ENCODE peak calls at places on chromosome 1, in six cellular contexts. B, M, K, Q, V and O are unnamed samples.

GRCh38 chr1:228308628-228309547 is 97.7 kb downstream of the TRIM11 start:
- DNase-seq in M (peak), B (no peak), Q (no peak), K (peak), V (no peak), O (no peak)

GRCh38 chr1:217542837-217543236 is 88.1 kb downstream of the GPATCH2 start:
- DNase-seq in V (no peak), M (no peak), K (no peak), B (no peak), Q (no peak), O (no peak)

GRCh38 chr1:96808186-96808585 is 86.6 kb downstream of the PTBP2 start:
- DNase-seq in Q (no peak), B (no peak), V (no peak), K (peak), M (no peak), O (no peak)

GRCh38 chr1:40898434-40898900 is 36.3 kb upstream of the CITED4 start:
- DNase-seq in K (no peak), B (peak), Q (peak), M (peak), V (peak), O (no peak)

GRCh38 chr1:223557125-223557465 is 108.4 kb downstream of the CAPN8 start:
- DNase-seq in V (no peak), M (no peak), K (no peak), Q (no peak), B (no peak), O (no peak)

GRCh38 chr1:225481738-225482137 is 53.9 kb upstream of the LBR start:
- DNase-seq in V (no peak), K (no peak), B (no peak), Q (no peak), M (no peak), O (no peak)

GRCh38 chr1:15220825-15221431 is 26.1 kb upstream of the FHAD1 start:
- DNase-seq in Q (no peak), K (no peak), V (no peak), B (no peak), M (peak), O (no peak)

GRCh38 chr1:215899901-215900300 is 332.8 kb downstream of the KCTD3 start:
- DNase-seq in K (no peak), M (no peak), Q (no peak), V (no peak), B (no peak), O (no peak)

GRCh38 chr1:93840956-93841482 is 38.0 kb downstream of the DNTTIP2 start:
- DNase-seq in K (no peak), B (no peak), M (no peak), V (no peak), Q (no peak), O (no peak)

GRCh38 chr1:185250063-185250462 is 67.0 kb downstream of the IVNS1ABP start:
- DNase-seq in B (no peak), V (no peak), M (no peak), Q (no peak), K (no peak), O (no peak)

GRCh38 chr1:35111106-35111505 is 31.9 kb downstream of the ZMYM1 start:
- DNase-seq in M (no peak), V (peak), Q (peak), K (no peak), B (no peak), O (peak)

GRCh38 chr1:156572663-156573018 is 276 bp upstream of the IQGAP3 start:
- DNase-seq in V (no peak), M (no peak), K (no peak), Q (no peak), B (no peak), O (no peak)

GRCh38 chr1:75937034-75937433 is 4.8 kb upstream of the ASB17 start:
- DNase-seq in M (no peak), V (no peak), Q (peak), K (no peak), B (no peak), O (peak)

GRCh38 chr1:98739762-98740161 is 78.2 kb downstream of the SNX7 start:
- DNase-seq in M (no peak), V (no peak), B (peak), Q (no peak), K (no peak), O (no peak)

DNA sequence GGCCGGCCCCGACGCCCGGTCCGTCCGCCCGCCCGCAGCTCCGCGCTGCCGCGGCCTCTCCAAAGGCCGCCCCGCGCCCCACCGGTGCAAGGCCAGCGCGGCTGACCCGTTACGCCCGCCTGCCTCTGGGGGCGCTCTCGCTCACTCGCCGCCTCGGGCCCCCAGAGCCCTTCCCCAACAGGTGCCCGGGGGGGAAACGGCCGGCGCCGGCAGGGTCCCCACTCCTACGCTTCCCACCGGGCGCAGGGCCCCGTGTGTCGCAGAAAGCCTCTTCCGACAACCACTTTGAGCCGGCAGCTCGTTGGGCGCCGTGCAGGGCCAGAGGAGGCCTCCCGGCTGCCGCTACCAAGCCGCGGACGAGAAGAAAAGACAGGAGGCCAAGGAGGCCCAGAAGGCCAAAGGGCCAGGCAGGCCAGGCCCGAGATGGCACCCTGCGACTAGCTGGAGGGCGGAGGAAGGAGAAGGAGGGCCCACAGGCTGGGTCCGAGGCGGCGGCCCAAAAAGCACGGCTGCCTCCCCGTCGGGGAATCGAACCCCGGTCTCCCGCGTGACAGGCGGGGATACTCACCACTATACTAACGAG is 64.9 kb upstream of the FCGR2A start:
- DNase-seq in B (no peak), V (no peak), M (peak), Q (peak), K (peak), O (no peak)
- TF ChIP-seq CTCF in B (no peak), V (peak), M (no peak), Q (peak), K (peak), O (peak)

GRCh38 chr1:78622548-78622947 is 2.3 kb downstream of the IFI44L start:
- DNase-seq in Q (peak), K (no peak), V (no peak), B (no peak), M (no peak), O (no peak)

GRCh38 chr1:78617615-78618026 is 2.6 kb upstream of the IFI44L start:
- DNase-seq in V (peak), K (peak), Q (peak), M (peak), B (peak), O (peak)

GRCh38 chr1:78619803-78620579 is at the start of gene IFI44L:
- DNase-seq in K (no peak), Q (peak), V (peak), B (no peak), M (peak), O (peak)

GRCh38 chr1:78619029-78619428 is 1.2 kb upstream of the IFI44L start:
- DNase-seq in M (no peak), B (no peak), Q (peak), K (no peak), V (no peak), O (no peak)

GRCh38 chr1:78619446-78619802 is 824 bp upstream of the IFI44L start:
- DNase-seq in M (no peak), K (no peak), Q (no peak), V (peak), B (no peak), O (no peak)
- H3K4me3 ChIP-seq in M (peak), K (no peak), Q (peak), V (no peak), B (no peak), O (no peak)

DNA sequence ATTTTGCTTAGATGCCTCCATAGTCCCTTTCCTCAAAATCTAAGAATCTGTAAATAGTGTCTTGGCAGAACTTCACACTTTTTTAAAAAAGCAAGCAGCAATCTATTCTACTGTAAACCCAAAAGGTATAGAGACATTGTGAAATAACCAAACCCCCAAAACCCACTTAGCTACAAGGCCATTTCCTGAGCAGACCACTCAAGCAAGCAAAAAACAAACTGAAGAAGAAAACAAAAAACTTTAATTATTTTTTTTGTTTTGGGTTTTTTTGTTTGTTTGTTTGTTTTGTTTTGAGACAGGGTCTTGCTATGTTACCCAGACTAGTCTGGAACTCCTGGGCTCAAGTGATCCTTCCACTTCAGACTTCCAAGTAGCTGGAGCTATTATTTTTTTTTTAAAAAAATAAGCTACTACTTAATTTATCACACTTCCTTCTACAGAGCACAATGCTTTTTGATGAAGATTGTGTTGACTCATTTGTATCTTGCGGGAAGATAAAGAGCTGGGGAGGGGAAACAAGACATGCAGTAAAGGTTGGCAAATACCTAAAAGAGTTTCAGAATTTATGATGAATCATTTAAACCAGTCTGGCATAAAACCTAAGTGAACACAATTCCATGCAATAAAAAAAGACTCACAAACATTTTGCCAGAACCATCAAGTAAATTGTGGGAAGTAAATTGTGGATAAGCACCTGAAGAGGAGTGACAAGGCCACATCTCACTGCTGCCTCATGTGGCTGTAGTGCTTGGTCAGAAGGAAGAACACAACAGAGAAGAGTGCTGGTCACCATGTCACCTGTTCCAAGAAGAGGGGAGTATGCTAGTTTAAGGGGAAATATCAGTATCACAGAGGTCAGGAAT is 2.7 kb upstream of the PTPN22 start:
- DNase-seq in B (no peak), M (no peak), Q (no peak), V (no peak), K (peak), O (no peak)
- TF ChIP-seq CTCF in B (no peak), M (no peak), Q (no peak), V (peak), K (peak), O (peak)

DNA sequence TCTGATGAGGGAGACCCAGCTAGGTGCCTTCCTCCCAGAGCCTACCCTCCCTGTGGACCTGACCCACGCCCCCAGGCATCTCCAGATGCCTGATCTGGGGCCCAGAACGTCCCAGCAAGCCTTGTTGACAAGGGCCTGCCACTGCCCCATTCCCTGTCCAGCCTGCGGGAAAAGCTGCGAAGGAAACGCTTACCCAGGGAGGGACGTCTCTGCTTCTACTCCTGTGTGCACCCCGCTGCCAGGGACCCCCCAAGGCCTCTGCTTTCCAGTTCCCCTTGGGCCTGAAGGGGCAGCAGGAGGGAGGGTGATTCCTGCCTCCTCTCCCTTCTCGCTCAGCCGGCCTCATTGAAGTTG is 11.6 kb upstream of the CLSTN1 start:
- DNase-seq in V (no peak), Q (no peak), M (no peak), B (no peak), K (no peak), O (no peak)
- H3K4me3 ChIP-seq in V (no peak), Q (no peak), M (no peak), B (no peak), K (no peak), O (no peak)

DNA sequence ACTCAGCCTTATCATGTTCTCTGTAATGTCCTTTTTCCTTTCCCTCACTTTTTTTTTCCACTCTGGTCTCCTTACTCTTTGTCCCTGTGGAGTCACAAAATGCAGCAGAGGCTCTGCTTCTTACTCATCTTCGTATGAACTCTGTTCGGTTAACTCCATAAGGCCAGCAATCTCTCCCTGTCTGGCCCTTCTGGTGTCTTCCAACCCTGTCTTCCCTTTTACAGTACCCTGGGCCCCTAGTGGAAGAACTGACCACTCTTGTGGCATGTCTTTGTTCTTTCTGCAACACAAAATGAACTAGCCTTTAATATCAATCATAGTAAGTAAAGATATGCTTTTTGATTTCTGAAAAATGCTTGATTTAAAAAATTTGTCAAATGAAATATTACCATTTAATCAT is 7.1 kb downstream of the CD101 start:
- DNase-seq in Q (no peak), B (no peak), M (no peak), K (no peak), V (no peak), O (no peak)
- TF ChIP-seq CTCF in Q (no peak), B (no peak), M (no peak), K (no peak), V (peak), O (no peak)

DNA sequence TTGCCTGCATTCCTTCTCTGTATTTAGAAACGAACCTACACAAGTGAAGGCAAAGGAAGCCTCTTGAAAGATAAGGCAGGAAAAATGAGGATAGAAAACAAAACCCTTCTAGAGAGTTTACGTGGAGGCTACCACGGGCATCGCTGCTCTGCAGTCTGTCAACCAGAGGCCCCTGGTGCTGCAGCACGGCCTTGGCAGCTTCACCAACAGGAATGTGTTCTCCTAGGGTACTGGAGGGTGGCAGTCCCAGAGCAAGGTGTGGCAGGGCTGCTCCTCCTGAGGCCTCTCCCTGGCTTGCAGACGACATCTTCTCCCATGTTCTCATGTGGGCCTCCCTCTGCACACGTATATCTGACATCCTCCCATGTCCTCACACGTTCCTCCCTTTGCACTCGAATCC is 57.6 kb upstream of the SAMD11 start:
- DNase-seq in V (no peak), K (no peak), B (no peak), Q (no peak), M (no peak), O (no peak)
- H3K4me3 ChIP-seq in V (no peak), K (no peak), B (no peak), Q (no peak), M (no peak), O (no peak)